ENCODE peak calls at places on chromosome 2, in seven cellular contexts. One of them, this sample, is unnamed.

GRCh38 chr2:2244508-2244907 is 86.6 kb downstream of the MYT1L start:
- DNase-seq in HFF-Myc: no peak
- DNase-seq in Daoy: no peak
- DNase-seq in HepG2: no peak
- DNase-seq in Caki2: no peak
- DNase-seq in psoas muscle: no peak
- DNase-seq in mammary epithelial cell: no peak
- DNase-seq in this sample: no peak

GRCh38 chr2:197556456-197556855 is 40.6 kb downstream of the MOB4 start:
- DNase-seq in HFF-Myc: no peak
- DNase-seq in Daoy: no peak
- DNase-seq in HepG2: no peak
- DNase-seq in Caki2: no peak
- DNase-seq in psoas muscle: no peak
- DNase-seq in mammary epithelial cell: no peak
- DNase-seq in this sample: no peak

GRCh38 chr2:40093036-40093673 is 314.1 kb upstream of the THUMPD2 start:
- DNase-seq in HFF-Myc: no peak
- DNase-seq in Daoy: no peak
- DNase-seq in HepG2: no peak
- DNase-seq in Caki2: no peak
- DNase-seq in psoas muscle: no peak
- DNase-seq in mammary epithelial cell: no peak
- DNase-seq in this sample: no peak

GRCh38 chr2:17719562-17720371 is 33.8 kb downstream of the SMC6 start:
- DNase-seq in HFF-Myc: no peak
- DNase-seq in Daoy: no peak
- DNase-seq in HepG2: no peak
- DNase-seq in Caki2: peak
- DNase-seq in psoas muscle: no peak
- DNase-seq in mammary epithelial cell: peak
- DNase-seq in this sample: no peak

GRCh38 chr2:140804682-140805235 is 1326.1 kb downstream of the LRP1B start:
- DNase-seq in HFF-Myc: no peak
- DNase-seq in Daoy: no peak
- DNase-seq in HepG2: no peak
- DNase-seq in Caki2: no peak
- DNase-seq in psoas muscle: no peak
- DNase-seq in mammary epithelial cell: no peak
- DNase-seq in this sample: no peak

GRCh38 chr2:161556440-161556839 is 67.8 kb upstream of the SLC4A10 start:
- DNase-seq in HFF-Myc: no peak
- DNase-seq in Daoy: no peak
- DNase-seq in HepG2: no peak
- DNase-seq in Caki2: no peak
- DNase-seq in psoas muscle: no peak
- DNase-seq in mammary epithelial cell: no peak
- DNase-seq in this sample: no peak

GRCh38 chr2:71727562-71727961 is 274.2 kb downstream of the DYSF start:
- DNase-seq in HFF-Myc: no peak
- DNase-seq in Daoy: no peak
- DNase-seq in HepG2: no peak
- DNase-seq in Caki2: no peak
- DNase-seq in psoas muscle: no peak
- DNase-seq in mammary epithelial cell: peak
- DNase-seq in this sample: no peak

GRCh38 chr2:240611601-240612210 is 13.6 kb upstream of the GPR35 start:
- DNase-seq in HFF-Myc: no peak
- DNase-seq in Daoy: no peak
- DNase-seq in HepG2: no peak
- DNase-seq in Caki2: no peak
- DNase-seq in psoas muscle: no peak
- DNase-seq in mammary epithelial cell: no peak
- DNase-seq in this sample: peak

GRCh38 chr2:127632592-127633489 is 13.1 kb upstream of the GPR17 start:
- DNase-seq in HFF-Myc: no peak
- DNase-seq in Daoy: no peak
- DNase-seq in HepG2: no peak
- DNase-seq in Caki2: no peak
- DNase-seq in psoas muscle: peak
- DNase-seq in mammary epithelial cell: no peak
- DNase-seq in this sample: no peak

GRCh38 chr2:51971136-51971535 is 939.2 kb upstream of the NRXN1 start:
- DNase-seq in HFF-Myc: no peak
- DNase-seq in Daoy: no peak
- DNase-seq in HepG2: no peak
- DNase-seq in Caki2: no peak
- DNase-seq in psoas muscle: no peak
- DNase-seq in mammary epithelial cell: no peak
- DNase-seq in this sample: no peak

GRCh38 chr2:26165403-26165802 is 7.5 kb upstream of the GAREM2 start:
- DNase-seq in HFF-Myc: no peak
- DNase-seq in Daoy: no peak
- DNase-seq in HepG2: no peak
- DNase-seq in Caki2: no peak
- DNase-seq in psoas muscle: no peak
- DNase-seq in mammary epithelial cell: no peak
- DNase-seq in this sample: no peak

GRCh38 chr2:159706385-159706980 is 5.8 kb upstream of the MARCHF7 start:
- DNase-seq in HFF-Myc: no peak
- DNase-seq in Daoy: no peak
- DNase-seq in HepG2: no peak
- DNase-seq in Caki2: peak
- DNase-seq in psoas muscle: no peak
- DNase-seq in mammary epithelial cell: no peak
- DNase-seq in this sample: no peak

GRCh38 chr2:222670191-222671038 is 1.0 kb upstream of the MOGAT1 start:
- DNase-seq in HFF-Myc: no peak
- DNase-seq in Daoy: no peak
- DNase-seq in HepG2: peak
- DNase-seq in Caki2: no peak
- DNase-seq in psoas muscle: no peak
- DNase-seq in mammary epithelial cell: no peak
- DNase-seq in this sample: no peak

GRCh38 chr2:98656800-98657199 is 48.4 kb downstream of the UNC50 start:
- DNase-seq in HFF-Myc: no peak
- DNase-seq in Daoy: no peak
- DNase-seq in HepG2: no peak
- DNase-seq in Caki2: no peak
- DNase-seq in psoas muscle: no peak
- DNase-seq in mammary epithelial cell: no peak
- DNase-seq in this sample: no peak

GRCh38 chr2:28505361-28505760 is 9.5 kb downstream of the PLB1 start:
- DNase-seq in HFF-Myc: no peak
- DNase-seq in Daoy: no peak
- DNase-seq in HepG2: no peak
- DNase-seq in Caki2: no peak
- DNase-seq in psoas muscle: no peak
- DNase-seq in mammary epithelial cell: no peak
- DNase-seq in this sample: no peak

GRCh38 chr2:99389371-99389770 is 52.2 kb downstream of the EIF5B start:
- DNase-seq in HFF-Myc: peak
- DNase-seq in Daoy: no peak
- DNase-seq in HepG2: no peak
- DNase-seq in Caki2: no peak
- DNase-seq in psoas muscle: no peak
- DNase-seq in mammary epithelial cell: no peak
- DNase-seq in this sample: no peak

GRCh38 chr2:61512768-61513398 is 25.3 kb downstream of the XPO1 start:
- DNase-seq in HFF-Myc: no peak
- DNase-seq in Daoy: no peak
- DNase-seq in HepG2: no peak
- DNase-seq in Caki2: no peak
- DNase-seq in psoas muscle: no peak
- DNase-seq in mammary epithelial cell: no peak
- DNase-seq in this sample: no peak

GRCh38 chr2:231611273-231612198 is 18.9 kb downstream of the TEX44 start:
- DNase-seq in HFF-Myc: no peak
- DNase-seq in Daoy: peak
- DNase-seq in HepG2: peak
- DNase-seq in Caki2: peak
- DNase-seq in psoas muscle: peak
- DNase-seq in mammary epithelial cell: peak
- DNase-seq in this sample: peak

GRCh38 chr2:46230677-46231425 is 66.4 kb upstream of the EPAS1 start:
- DNase-seq in HFF-Myc: no peak
- DNase-seq in Daoy: no peak
- DNase-seq in HepG2: no peak
- DNase-seq in Caki2: no peak
- DNase-seq in psoas muscle: no peak
- DNase-seq in mammary epithelial cell: no peak
- DNase-seq in this sample: no peak

GRCh38 chr2:120134263-120134662 is 88.9 kb downstream of the TMEM185B start:
- DNase-seq in HFF-Myc: peak
- DNase-seq in Daoy: peak
- DNase-seq in HepG2: peak
- DNase-seq in Caki2: no peak
- DNase-seq in psoas muscle: no peak
- DNase-seq in mammary epithelial cell: peak
- DNase-seq in this sample: no peak

GRCh38 chr2:223674998-223675609 is 72.9 kb upstream of the SCG2 start:
- DNase-seq in HFF-Myc: no peak
- DNase-seq in Daoy: peak
- DNase-seq in HepG2: peak
- DNase-seq in Caki2: peak
- DNase-seq in psoas muscle: no peak
- DNase-seq in mammary epithelial cell: peak
- DNase-seq in this sample: no peak

GRCh38 chr2:206084468-206084869 is 1.5 kb downstream of the INO80D start:
- DNase-seq in HFF-Myc: peak
- DNase-seq in Daoy: peak
- DNase-seq in HepG2: peak
- DNase-seq in Caki2: peak
- DNase-seq in psoas muscle: peak
- DNase-seq in mammary epithelial cell: peak
- DNase-seq in this sample: peak

GRCh38 chr2:220619525-220620267 is 952.4 kb downstream of the EPHA4 start:
- DNase-seq in HFF-Myc: no peak
- DNase-seq in Daoy: peak
- DNase-seq in HepG2: no peak
- DNase-seq in Caki2: peak
- DNase-seq in psoas muscle: no peak
- DNase-seq in mammary epithelial cell: peak
- DNase-seq in this sample: no peak

GRCh38 chr2:21263622-21264021 is 139.9 kb downstream of the TDRD15 start:
- DNase-seq in HFF-Myc: no peak
- DNase-seq in Daoy: no peak
- DNase-seq in HepG2: peak
- DNase-seq in Caki2: no peak
- DNase-seq in psoas muscle: no peak
- DNase-seq in mammary epithelial cell: no peak
- DNase-seq in this sample: no peak

GRCh38 chr2:163191372-163191771 is 352.8 kb upstream of the KCNH7 start:
- DNase-seq in HFF-Myc: no peak
- DNase-seq in Daoy: peak
- DNase-seq in HepG2: peak
- DNase-seq in Caki2: peak
- DNase-seq in psoas muscle: no peak
- DNase-seq in mammary epithelial cell: peak
- DNase-seq in this sample: no peak

GRCh38 chr2:231795525-231796327 is 9.5 kb downstream of the COPS7B start:
- DNase-seq in HFF-Myc: peak
- DNase-seq in Daoy: peak
- DNase-seq in HepG2: peak
- DNase-seq in Caki2: peak
- DNase-seq in psoas muscle: no peak
- DNase-seq in mammary epithelial cell: peak
- DNase-seq in this sample: no peak

GRCh38 chr2:149313512-149313972 is 16.8 kb upstream of the LYPD6 start:
- DNase-seq in HFF-Myc: peak
- DNase-seq in Daoy: peak
- DNase-seq in HepG2: peak
- DNase-seq in Caki2: peak
- DNase-seq in psoas muscle: no peak
- DNase-seq in mammary epithelial cell: peak
- DNase-seq in this sample: peak

GRCh38 chr2:142693171-142693950 is 184.1 kb upstream of the KYNU start:
- DNase-seq in HFF-Myc: no peak
- DNase-seq in Daoy: no peak
- DNase-seq in HepG2: no peak
- DNase-seq in Caki2: no peak
- DNase-seq in psoas muscle: no peak
- DNase-seq in mammary epithelial cell: no peak
- DNase-seq in this sample: no peak

GRCh38 chr2:119809329-119810038 is 49.8 kb downstream of the PTPN4 start:
- DNase-seq in HFF-Myc: no peak
- DNase-seq in Daoy: peak
- DNase-seq in HepG2: no peak
- DNase-seq in Caki2: no peak
- DNase-seq in psoas muscle: peak
- DNase-seq in mammary epithelial cell: no peak
- DNase-seq in this sample: peak

GRCh38 chr2:72713857-72714256 is 112.0 kb downstream of the EXOC6B start:
- DNase-seq in HFF-Myc: no peak
- DNase-seq in Daoy: no peak
- DNase-seq in HepG2: peak
- DNase-seq in Caki2: no peak
- DNase-seq in psoas muscle: no peak
- DNase-seq in mammary epithelial cell: no peak
- DNase-seq in this sample: no peak

GRCh38 chr2:212153923-212154322 is 384.7 kb downstream of the ERBB4 start:
- DNase-seq in HFF-Myc: no peak
- DNase-seq in Daoy: no peak
- DNase-seq in HepG2: no peak
- DNase-seq in Caki2: no peak
- DNase-seq in psoas muscle: no peak
- DNase-seq in mammary epithelial cell: no peak
- DNase-seq in this sample: no peak

GRCh38 chr2:166373951-166374350 is 1.8 kb downstream of the SCN9A start:
- DNase-seq in HFF-Myc: peak
- DNase-seq in Daoy: peak
- DNase-seq in HepG2: peak
- DNase-seq in Caki2: peak
- DNase-seq in psoas muscle: no peak
- DNase-seq in mammary epithelial cell: peak
- DNase-seq in this sample: no peak

GRCh38 chr2:96539215-96539920 is 2.8 kb downstream of the ARID5A start:
- DNase-seq in HFF-Myc: no peak
- DNase-seq in Daoy: no peak
- DNase-seq in HepG2: no peak
- DNase-seq in Caki2: no peak
- DNase-seq in psoas muscle: no peak
- DNase-seq in mammary epithelial cell: no peak
- DNase-seq in this sample: no peak

GRCh38 chr2:43083710-43084698 is 142.4 kb downstream of the ZFP36L2 start:
- DNase-seq in HFF-Myc: peak
- DNase-seq in Daoy: peak
- DNase-seq in HepG2: no peak
- DNase-seq in Caki2: no peak
- DNase-seq in psoas muscle: peak
- DNase-seq in mammary epithelial cell: peak
- DNase-seq in this sample: peak

GRCh38 chr2:237254911-237255578 is 158.9 kb downstream of the COL6A3 start:
- DNase-seq in HFF-Myc: peak
- DNase-seq in Daoy: peak
- DNase-seq in HepG2: no peak
- DNase-seq in Caki2: peak
- DNase-seq in psoas muscle: no peak
- DNase-seq in mammary epithelial cell: peak
- DNase-seq in this sample: no peak

GRCh38 chr2:214038186-214038585 is 372.7 kb upstream of the VWC2L start:
- DNase-seq in HFF-Myc: no peak
- DNase-seq in Daoy: no peak
- DNase-seq in HepG2: no peak
- DNase-seq in Caki2: no peak
- DNase-seq in psoas muscle: no peak
- DNase-seq in mammary epithelial cell: no peak
- DNase-seq in this sample: no peak

GRCh38 chr2:204673877-204674276 is 128.6 kb downstream of the PARD3B start:
- DNase-seq in HFF-Myc: no peak
- DNase-seq in Daoy: peak
- DNase-seq in HepG2: no peak
- DNase-seq in Caki2: no peak
- DNase-seq in psoas muscle: no peak
- DNase-seq in mammary epithelial cell: peak
- DNase-seq in this sample: no peak

GRCh38 chr2:158187908-158188307 is 86.2 kb downstream of the UPP2 start:
- DNase-seq in HFF-Myc: no peak
- DNase-seq in Daoy: no peak
- DNase-seq in HepG2: no peak
- DNase-seq in Caki2: no peak
- DNase-seq in psoas muscle: no peak
- DNase-seq in mammary epithelial cell: no peak
- DNase-seq in this sample: no peak